ENCODE peak calls at places on chromosomes 1 and 21, in four cellular contexts. J is tibial artery, W is A549, I is body of pancreas. K is an unnamed sample.

GRCh38 chr1:47978486-47978885 is 18.7 kb downstream of the TRABD2B start:
- DNase-seq in J (no peak), W (no peak), I (no peak), K (no peak)

GRCh38 chr1:7856345-7856744 is 3.5 kb upstream of the UTS2 start:
- DNase-seq in J (no peak), W (no peak), I (no peak), K (peak)

GRCh38 chr21:27258222-27258621 is 291.3 kb upstream of the ADAMTS5 start:
- DNase-seq in J (no peak), W (no peak), I (no peak), K (no peak)

GRCh38 chr21:40056031-40056430 is 188.8 kb downstream of the PCP4 start:
- DNase-seq in J (no peak), W (no peak), I (no peak), K (no peak)

GRCh38 chr1:170385750-170386149 is 146.2 kb upstream of the GORAB start:
- DNase-seq in J (no peak), W (no peak), I (no peak), K (no peak)

GRCh38 chr1:4411862-4412261 is 242.5 kb upstream of the AJAP1 start:
- DNase-seq in J (no peak), W (no peak), I (no peak), K (no peak)

GRCh38 chr1:85612704-85613361 is 32.3 kb downstream of the CCN1 start:
- DNase-seq in J (no peak), W (peak), I (peak), K (no peak)

GRCh38 chr1:174931214-174931613 is 68.5 kb upstream of the CACYBP start:
- DNase-seq in J (no peak), W (no peak), I (no peak), K (no peak)

GRCh38 chr1:192951961-192952460 is 107.1 kb downstream of the UCHL5 start:
- DNase-seq in J (no peak), W (peak), I (no peak), K (no peak)

GRCh38 chr1:230823421-230823820 is 44.9 kb downstream of the C1orf198 start:
- DNase-seq in J (peak), W (no peak), I (no peak), K (peak)

GRCh38 chr1:18642278-18643095 is 11.8 kb downstream of the PAX7 start:
- DNase-seq in J (no peak), W (no peak), I (no peak), K (no peak)

GRCh38 chr1:197675475-197676324 is 99.6 kb downstream of the DENND1B start:
- DNase-seq in J (peak), W (peak), I (peak), K (no peak)

GRCh38 chr1:157995575-157996169 is 2.2 kb downstream of the KIRREL1 start:
- DNase-seq in J (no peak), W (no peak), I (no peak), K (no peak)
- TF ChIP-seq CTCF in J (no peak), W (no peak), I (no peak), K (no peak)

DNA sequence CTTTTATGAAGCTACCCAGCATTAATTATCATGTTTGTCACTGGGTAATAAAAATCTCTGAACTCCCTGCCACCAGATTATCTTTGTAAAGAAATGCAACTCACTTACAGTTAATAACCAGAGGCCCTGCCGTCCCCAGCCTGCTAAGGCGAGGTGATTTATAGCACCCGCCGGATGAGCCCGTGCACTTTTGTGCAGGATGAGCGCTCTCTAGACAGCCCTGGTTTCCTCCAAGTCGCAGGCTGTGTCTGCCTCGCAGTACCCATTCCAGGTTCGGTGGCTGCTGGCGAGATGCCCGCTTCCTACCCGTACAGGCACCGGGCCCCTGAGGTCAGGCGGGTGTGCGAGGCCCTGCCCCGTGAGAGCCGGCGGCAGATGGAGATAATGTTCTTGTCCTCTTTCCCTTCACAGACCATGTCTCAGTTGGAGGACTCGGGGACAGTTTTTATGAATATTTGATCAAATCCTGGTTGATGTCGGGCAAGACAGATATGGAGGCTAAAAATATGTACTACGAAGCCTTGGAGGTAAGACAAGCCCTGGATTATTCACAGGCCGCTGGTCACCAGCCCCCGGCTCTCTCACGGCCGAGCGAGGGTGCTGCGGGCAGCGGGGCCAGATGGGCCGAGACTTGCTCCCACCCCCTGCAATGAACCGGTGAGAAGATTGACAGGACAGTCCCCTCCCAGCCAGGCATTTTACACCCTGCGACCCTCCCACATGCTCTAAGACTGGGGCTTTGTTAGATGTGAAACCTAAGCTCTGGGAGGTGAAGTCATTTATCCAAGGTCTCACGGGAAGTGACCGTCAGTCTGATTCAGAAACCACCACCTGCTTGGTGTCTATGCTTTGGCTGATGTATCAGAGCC is 28.5 kb upstream of the SELENON start:
- DNase-seq in J (no peak), W (no peak), I (peak), K (no peak)
- H3K4me3 ChIP-seq in J (no peak), W (no peak), I (no peak), K (no peak)

DNA sequence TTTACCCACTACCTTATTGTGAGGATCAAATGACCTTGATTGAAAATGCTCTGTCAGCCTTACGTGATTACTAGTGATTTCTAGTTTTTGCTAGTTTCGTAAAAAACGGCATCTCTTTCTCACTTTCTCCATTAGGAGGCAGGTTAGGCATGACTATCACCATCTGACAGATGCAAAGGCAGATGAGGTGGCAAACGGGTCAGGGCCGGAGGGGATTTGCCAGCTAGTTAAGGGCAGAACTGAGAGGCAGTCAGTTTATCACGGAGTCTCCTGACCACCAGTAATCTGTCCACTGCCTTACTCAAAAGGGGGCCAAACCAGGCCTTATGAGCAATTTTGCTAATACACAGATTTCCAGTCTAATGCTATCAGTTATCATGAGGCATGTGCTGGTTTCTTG is 159.3 kb downstream of the TSEN15 start:
- DNase-seq in J (no peak), W (no peak), I (no peak), K (peak)
- TF ChIP-seq CTCF in J (no peak), W (no peak), I (no peak), K (no peak)

DNA sequence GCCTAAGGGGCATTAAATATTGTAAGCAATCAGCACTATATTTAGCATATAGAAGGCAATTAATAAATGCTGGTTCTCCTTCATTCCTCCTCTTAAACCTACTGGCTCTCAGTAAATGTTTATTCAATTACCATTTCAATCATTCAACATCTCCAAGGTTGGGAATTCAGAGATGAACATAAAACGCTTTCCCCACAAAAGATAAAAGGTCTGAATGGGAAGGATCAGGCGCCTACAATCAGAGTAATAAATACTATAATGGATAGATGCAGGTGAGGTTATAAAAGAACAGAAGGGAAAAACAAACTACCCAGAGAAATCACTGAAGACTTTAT is 407 bp upstream of the KTI12 start:
- DNase-seq in J (no peak), W (no peak), I (no peak), K (no peak)
- H3K4me3 ChIP-seq in J (peak), W (peak), I (no peak), K (peak)

GRCh38 chr1:216750031-216750627 is 26.9 kb upstream of the ESRRG start:
- DNase-seq in J (no peak), W (peak), I (peak), K (no peak)
- TF ChIP-seq CTCF in J (peak), W (peak), I (peak), K (peak)

DNA sequence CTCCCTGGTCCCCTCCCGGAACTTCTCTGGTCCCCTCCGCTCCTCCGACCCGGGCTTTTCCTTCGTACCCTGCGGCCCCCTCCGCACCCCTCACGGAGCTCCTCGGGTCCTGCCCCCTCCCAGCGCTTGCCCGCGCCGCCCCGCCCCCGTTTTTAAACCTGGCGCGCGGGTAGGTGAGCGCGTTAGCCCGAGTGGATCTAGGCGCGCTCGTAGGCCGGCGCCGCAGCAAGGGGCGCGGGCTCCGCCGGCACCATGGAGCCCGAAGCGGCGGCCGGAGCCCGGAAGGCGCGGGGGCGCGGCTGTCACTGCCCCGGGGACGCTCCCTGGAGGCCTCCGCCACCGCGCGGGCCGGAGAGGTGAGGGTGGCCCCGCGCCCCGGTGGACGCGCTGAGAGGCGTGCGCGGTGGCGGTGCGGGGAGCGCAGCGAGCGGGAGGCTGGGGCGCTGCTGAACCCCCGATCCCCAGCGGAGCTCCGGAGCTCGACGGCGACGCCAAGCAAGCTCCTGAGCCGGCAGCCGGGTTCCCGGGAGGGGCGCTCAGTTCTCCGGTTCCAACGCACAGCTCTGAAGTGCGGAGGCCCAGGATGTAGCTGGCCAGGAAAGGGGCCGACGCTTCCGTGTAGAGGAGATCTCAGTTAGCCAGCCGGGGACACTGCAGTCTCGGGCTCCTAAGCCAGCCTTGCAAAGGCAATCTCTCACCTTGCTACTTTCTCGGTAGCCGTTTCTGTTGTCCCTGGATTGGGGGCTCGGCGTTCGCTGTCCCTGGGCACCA is at the start of gene RIPPLY3:
- DNase-seq in J (no peak), W (peak), I (no peak), K (no peak)
- H3K4me3 ChIP-seq in J (peak), W (peak), I (no peak), K (peak)

GRCh38 chr1:156337052-156337887 is 822 bp downstream of the CCT3 start:
- DNase-seq in J (no peak), W (peak), I (no peak), K (no peak)

GRCh38 chr1:156342556-156342955 is 4.2 kb downstream of the TSACC start:
- DNase-seq in J (no peak), W (no peak), I (no peak), K (no peak)

GRCh38 chr1:156338180-156338973 is at the start of the genes CCT3 and TSACC:
- DNase-seq in J (peak), W (peak), I (peak), K (peak)

GRCh38 chr1:156336242-156336641 is 1.9 kb downstream of the CCT3 start:
- DNase-seq in J (no peak), W (peak), I (no peak), K (no peak)

GRCh38 chr1:156337888-156338179 is 258 bp downstream of the CCT3 start:
- DNase-seq in J (no peak), W (no peak), I (no peak), K (no peak)
- TF ChIP-seq CTCF in J (no peak), W (no peak), I (no peak), K (no peak)

K was measured in esophagus muscularis mucosa.